ENCODE peak calls at places on chromosome X, in eight cellular contexts. L, J, V, Q, R, G, X and W are unnamed samples.

GRCh38 chrX:43809463-43809862 is 72.8 kb downstream of the MAOB start:
- DNase-seq in R (no peak), G (no peak), X (no peak), Q (no peak), L (no peak), V (no peak), J (no peak), W (no peak)

GRCh38 chrX:39577976-39578962 is 519.5 kb downstream of the BCOR start:
- DNase-seq in Q (no peak), X (no peak), V (no peak), G (no peak), R (no peak), J (peak; percentile 80), L (peak; percentile 35), W (no peak)

GRCh38 chrX:17654116-17654515 is 83.2 kb upstream of the SCML1 start:
- DNase-seq in R (no peak), J (no peak), Q (no peak), V (no peak), L (no peak), X (no peak), G (no peak), W (no peak)

GRCh38 chrX:41785685-41786084 is 61.7 kb downstream of the GPR82 start:
- DNase-seq in X (no peak), R (no peak), G (no peak), Q (no peak), L (no peak), V (peak; percentile 8), J (no peak), W (no peak)

GRCh38 chrX:14712096-14712495 is 160.8 kb downstream of the FANCB start:
- DNase-seq in R (no peak), L (no peak), Q (no peak), X (no peak), V (no peak), G (no peak), J (no peak), W (peak; percentile 2)

GRCh38 chrX:34880656-34881055 is 61.9 kb upstream of the FAM47B start:
- DNase-seq in X (no peak), L (no peak), J (no peak), R (no peak), Q (no peak), G (no peak), V (peak; percentile 23), W (no peak)

GRCh38 chrX:86192827-86193226 is 44.6 kb downstream of the DACH2 start:
- DNase-seq in J (no peak), V (no peak), G (no peak), X (no peak), L (no peak), R (no peak), Q (no peak), W (no peak)

GRCh38 chrX:50700921-50701320 is 113.1 kb downstream of the SHROOM4 start:
- DNase-seq in V (no peak), L (no peak), J (no peak), G (no peak), Q (peak; percentile 62), X (no peak), R (no peak), W (peak; percentile 62)

GRCh38 chrX:111445485-111445884 is 33.5 kb upstream of the DCX start:
- DNase-seq in V (peak; percentile 3), X (peak; percentile 60), G (peak; percentile 77), L (peak; percentile 9), R (no peak), J (no peak), Q (no peak), W (peak; percentile 80)

GRCh38 chrX:13411496-13412207 is 91.8 kb upstream of the ATXN3L start:
- DNase-seq in L (no peak), Q (peak; percentile 54), X (no peak), R (no peak), J (no peak), G (no peak), V (no peak), W (no peak)

GRCh38 chrX:118566359-118566758 is 70.7 kb downstream of the DOCK11 start:
- DNase-seq in R (no peak), X (no peak), G (no peak), V (no peak), J (no peak), Q (no peak), L (no peak), W (no peak)